ENCODE peak calls at places on chromosomes 16 and 17, in six cellular contexts. U is spleen, M is lung, N is endothelial cell of umbilical vein, H is progenitor cell of endocrine pancreas, C is AG10803. R is an unnamed sample.
A peak's percentile ranks its signal among the peaks of the same experiment; 100 is the strongest.

GRCh38 chr16:15639061-15639568 is 3.8 kb downstream of the MARF1 start:
- DNase-seq in U (peak; percentile 80), M (no peak), N (no peak), H (no peak), C (no peak), R (no peak)

GRCh38 chr17:39118674-39119419 is 32.6 kb downstream of the PLXDC1 start:
- DNase-seq in U (no peak), M (no peak), N (no peak), H (no peak), C (no peak), R (no peak)

GRCh38 chr16:46743232-46743719 is 4.9 kb downstream of the MYLK3 start:
- DNase-seq in U (peak; percentile 84), M (no peak), N (peak; percentile 25), H (no peak), C (peak; percentile 63), R (no peak)

GRCh38 chr17:59627770-59628171 is 8.1 kb downstream of the CLTC start:
- DNase-seq in U (no peak), M (no peak), N (no peak), H (no peak), C (no peak), R (peak; percentile 86)

GRCh38 chr17:79777166-79777843 is 643 bp upstream of the CBX2 start:
- DNase-seq in U (peak; percentile 88), M (no peak), N (peak; percentile 44), H (peak; percentile 58), C (peak; percentile 40), R (no peak)

GRCh38 chr17:37650419-37651003 is 7.3 kb upstream of the DDX52 start:
- DNase-seq in U (no peak), M (no peak), N (peak; percentile 62), H (no peak), C (peak; percentile 66), R (no peak)

GRCh38 chr16:65745201-65745600 is 621.3 kb upstream of the CDH5 start:
- DNase-seq in U (no peak), M (no peak), N (no peak), H (no peak), C (no peak), R (no peak)

GRCh38 chr17:74163836-74164235 is 39.6 kb upstream of the RPL38 start:
- DNase-seq in U (no peak), M (no peak), N (no peak), H (no peak), C (no peak), R (no peak)

GRCh38 chr16:1706386-1707192 is 594 bp downstream of the MAPK8IP3 start:
- DNase-seq in U (no peak), M (no peak), N (no peak), H (no peak), C (no peak), R (no peak)

GRCh38 chr16:87235810-87236515 is 81.2 kb downstream of the C16orf95 start:
- DNase-seq in U (no peak), M (no peak), N (no peak), H (no peak), C (no peak), R (no peak)

GRCh38 chr17:61411944-61412859 is 12.6 kb downstream of the TBX2 start:
- DNase-seq in U (peak; percentile 95), M (peak; percentile 74), N (peak; percentile 70), H (peak; percentile 84), C (peak; percentile 71), R (no peak)

GRCh38 chr16:76444823-76445222 is 167.6 kb downstream of the CNTNAP4 start:
- DNase-seq in U (no peak), M (no peak), N (no peak), H (no peak), C (no peak), R (no peak)

GRCh38 chr17:38597375-38597774 is 8.4 kb downstream of the SRCIN1 start:
- DNase-seq in U (no peak), M (no peak), N (no peak), H (no peak), C (no peak), R (no peak)

GRCh38 chr16:9904526-9904925 is 277.7 kb downstream of the GRIN2A start:
- DNase-seq in U (no peak), M (no peak), N (no peak), H (no peak), C (no peak), R (no peak)

GRCh38 chr17:50439008-50439407 is 13.0 kb downstream of the ACSF2 start:
- DNase-seq in U (no peak), M (no peak), N (no peak), H (no peak), C (no peak), R (no peak)
- TF ChIP-seq CTCF in U (no peak), M (no peak), N (no peak), H (no peak), C (no peak), R (no peak)

DNA sequence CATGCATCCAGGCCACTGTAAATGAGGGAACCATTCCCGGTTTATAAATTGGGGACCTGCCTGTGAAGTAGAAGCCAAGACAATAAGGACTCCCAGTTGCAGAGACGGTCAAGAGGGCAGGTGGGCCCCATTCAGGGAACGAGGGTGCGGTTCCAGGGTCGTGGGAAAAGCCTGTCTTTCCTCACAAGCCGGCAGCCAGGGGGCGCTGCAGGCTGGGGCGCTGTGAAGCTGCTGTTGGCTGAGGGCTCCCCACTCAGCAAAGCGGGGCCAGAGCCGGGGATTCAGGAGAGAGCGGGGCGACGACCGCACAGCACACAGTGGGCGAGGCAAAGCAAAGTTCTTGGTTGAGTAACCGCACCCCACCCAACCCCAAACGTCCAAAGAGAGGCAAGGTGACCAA is 24.9 kb downstream of the CDRT15 start:
- DNase-seq in U (peak; percentile 87), M (no peak), N (no peak), H (no peak), C (no peak), R (no peak)
- TF ChIP-seq CTCF in U (peak; percentile 59), M (peak; percentile 9), N (no peak), H (no peak), C (peak; percentile 48), R (peak; percentile 16)

DNA sequence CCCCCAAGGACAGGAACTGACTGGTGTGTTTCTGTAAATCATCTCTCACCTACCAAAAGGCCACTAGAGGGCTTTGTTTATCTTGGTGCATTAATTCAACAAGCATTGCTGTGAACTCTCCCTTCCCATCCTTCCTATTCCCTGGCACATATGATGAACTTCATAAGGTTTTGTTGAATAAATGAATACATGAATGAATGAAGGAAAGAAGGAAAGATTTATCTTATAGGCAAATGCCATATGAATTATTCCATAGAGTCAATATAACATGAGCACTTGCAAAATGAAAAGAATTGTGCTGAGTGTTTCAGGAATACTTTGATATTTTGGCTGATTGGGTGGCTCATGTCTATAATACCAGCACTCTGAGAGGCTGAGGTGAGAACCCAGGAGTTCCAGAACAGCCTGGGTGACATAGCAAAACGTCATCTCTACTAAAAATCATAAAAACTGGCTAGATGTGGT is 4.3 kb downstream of the SPDYE4 start:
- DNase-seq in U (no peak), M (no peak), N (peak; percentile 21), H (no peak), C (peak; percentile 25), R (peak; percentile 15)
- TF ChIP-seq CTCF in U (no peak), M (no peak), N (peak; percentile 19), H (peak; percentile 68), C (peak; percentile 54), R (peak; percentile 65)

GRCh38 chr16:35637683-35638082 is 2178.3 kb downstream of the TP53TG3F start:
- DNase-seq in U (no peak), M (no peak), N (no peak), H (no peak), C (no peak), R (no peak)
- TF ChIP-seq CTCF in U (no peak), M (no peak), N (no peak), H (no peak), C (no peak), R (no peak)

DNA sequence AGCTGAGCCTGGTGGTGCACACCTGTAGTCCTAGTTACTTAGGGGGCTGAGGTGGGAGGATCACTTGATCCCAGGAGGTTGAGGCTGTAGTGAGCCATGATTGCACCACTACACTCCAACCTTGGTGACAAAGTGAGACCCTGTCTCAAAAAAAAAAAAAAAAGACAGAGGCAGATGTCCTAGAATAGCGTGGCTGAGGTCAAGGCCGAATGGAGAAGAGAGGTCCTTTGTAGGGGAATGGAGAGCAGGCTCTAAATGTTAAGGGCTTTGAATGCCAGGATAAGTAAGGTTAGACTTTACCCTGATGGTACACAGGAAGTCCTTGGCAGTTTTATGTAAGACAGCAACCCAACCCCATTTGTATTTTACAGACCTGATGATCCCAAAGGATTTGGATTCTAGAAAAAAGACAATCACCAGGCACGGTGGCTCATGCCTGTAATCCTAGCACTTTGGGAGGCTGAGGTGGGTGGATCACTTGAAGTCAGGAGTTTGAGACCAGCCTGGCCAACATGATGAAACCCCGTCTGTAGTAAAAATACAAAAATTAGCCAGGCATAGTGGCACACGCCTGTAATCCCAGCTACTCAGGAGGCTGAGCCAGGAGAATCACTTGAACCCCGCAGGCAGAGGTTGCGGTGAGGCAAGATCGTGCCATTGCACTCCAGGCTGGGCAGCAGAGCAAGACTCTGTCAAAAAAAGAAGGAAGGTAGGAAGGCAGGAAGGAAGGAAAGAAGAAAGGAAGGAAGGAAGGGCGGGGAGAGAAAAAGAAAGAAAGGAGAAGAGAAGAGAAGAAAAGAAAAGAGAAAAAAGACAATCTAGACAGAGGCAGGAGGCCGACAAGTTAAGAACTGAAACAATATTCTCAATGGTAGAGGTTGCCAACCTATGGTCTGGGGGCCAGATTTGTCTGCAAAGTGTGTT is 2.1 kb upstream of the SBK1 start:
- DNase-seq in U (no peak), M (no peak), N (no peak), H (no peak), C (no peak), R (no peak)
- TF ChIP-seq CTCF in U (no peak), M (no peak), N (no peak), H (no peak), C (no peak), R (no peak)

GRCh38 chr17:16989230-16989952 is 17.5 kb upstream of the TNFRSF13B start:
- DNase-seq in U (no peak), M (no peak), N (no peak), H (no peak), C (no peak), R (no peak)
- TF ChIP-seq CTCF in U (no peak), M (no peak), N (no peak), H (no peak), C (no peak), R (no peak)

GRCh38 chr17:55825213-55825612 is 74.4 kb downstream of the PCTP start:
- DNase-seq in U (no peak), M (no peak), N (peak; percentile 8), H (no peak), C (no peak), R (peak; percentile 8)
- TF ChIP-seq CTCF in U (no peak), M (no peak), N (peak; percentile 7), H (peak; percentile 47), C (no peak), R (peak; percentile 85)